ENCODE peak calls at places on chromosomes 6 and 20, in six cellular contexts. O is GM12892, C is HepG2, L is H1, U is K562, Z is GM12878. M is an unnamed sample.

GRCh38 chr6:118281291-118281690 is 266.8 kb upstream of the PLN start:
- DNase-seq in O (no peak), C (peak), L (no peak), U (no peak), Z (no peak), M (no peak)

GRCh38 chr20:396619-397431 is 11.3 kb upstream of the RBCK1 start:
- DNase-seq in O (no peak), C (peak), L (no peak), U (no peak), Z (no peak), M (no peak)

GRCh38 chr20:57804470-57805250 is 94.8 kb upstream of the PMEPA1 start:
- DNase-seq in O (no peak), C (no peak), L (no peak), U (no peak), Z (no peak), M (no peak)

GRCh38 chr6:90472716-90473115 is 114.2 kb downstream of the MAP3K7 start:
- DNase-seq in O (no peak), C (no peak), L (no peak), U (no peak), Z (no peak), M (no peak)

GRCh38 chr20:64176548-64177419 is 12.5 kb downstream of the MYT1 start:
- DNase-seq in O (no peak), C (no peak), L (no peak), U (no peak), Z (no peak), M (no peak)

GRCh38 chr6:144214622-144215401 is 64.5 kb downstream of the STX11 start:
- DNase-seq in O (no peak), C (no peak), L (no peak), U (no peak), Z (no peak), M (peak)

GRCh38 chr6:36829919-36830544 is 9.2 kb downstream of the CPNE5 start:
- DNase-seq in O (no peak), C (peak), L (no peak), U (no peak), Z (no peak), M (no peak)

GRCh38 chr6:28585335-28585734 is 59.7 kb downstream of the GPX5 start:
- DNase-seq in O (no peak), C (peak), L (no peak), U (peak), Z (no peak), M (no peak)

GRCh38 chr6:99334526-99335127 is 14.8 kb downstream of the FAXC start:
- DNase-seq in O (no peak), C (peak), L (no peak), U (peak), Z (peak), M (no peak)

GRCh38 chr6:105835373-105835772 is 250.8 kb upstream of the PRDM1 start:
- DNase-seq in O (no peak), C (peak), L (peak), U (peak), Z (no peak), M (no peak)

GRCh38 chr6:109242029-109242428 is 140.2 kb downstream of the CD164 start:
- DNase-seq in O (no peak), C (no peak), L (no peak), U (peak), Z (no peak), M (no peak)

GRCh38 chr6:128400875-128401274 is 119.5 kb downstream of the PTPRK start:
- DNase-seq in O (no peak), C (no peak), L (no peak), U (no peak), Z (no peak), M (no peak)

GRCh38 chr20:25984933-25985332 is 288.3 kb upstream of the ZNF337 start:
- DNase-seq in O (no peak), C (no peak), L (no peak), U (peak), Z (no peak), M (no peak)

GRCh38 chr6:13303668-13304017 is 24.7 kb downstream of the TBC1D7 start:
- DNase-seq in O (peak), C (no peak), L (no peak), U (no peak), Z (peak), M (peak)

GRCh38 chr20:15918631-15919030 is 654.6 kb downstream of the KIF16B start:
- DNase-seq in O (no peak), C (no peak), L (no peak), U (no peak), Z (no peak), M (no peak)

GRCh38 chr20:44750081-44750805 is 4.6 kb downstream of the KCNK15 start:
- DNase-seq in O (no peak), C (no peak), L (no peak), U (peak), Z (no peak), M (no peak)

GRCh38 chr6:44072959-44073611 is 54.2 kb downstream of the MRPL14 start:
- DNase-seq in O (peak), C (peak), L (no peak), U (peak), Z (no peak), M (peak)

GRCh38 chr20:24842591-24843442 is 106.3 kb upstream of the CST7 start:
- DNase-seq in O (no peak), C (no peak), L (no peak), U (no peak), Z (peak), M (peak)

GRCh38 chr6:125546827-125547226 is 202.6 kb upstream of the HEY2 start:
- DNase-seq in O (no peak), C (peak), L (no peak), U (no peak), Z (no peak), M (no peak)

GRCh38 chr6:129659590-129660345 is 50.2 kb downstream of the ARHGAP18 start:
- DNase-seq in O (no peak), C (no peak), L (no peak), U (peak), Z (no peak), M (no peak)

GRCh38 chr6:158662607-158663464 is 13.0 kb downstream of the SYTL3 start:
- DNase-seq in O (no peak), C (no peak), L (no peak), U (no peak), Z (no peak), M (no peak)

GRCh38 chr6:162200945-162201692 is 526.4 kb downstream of the PRKN start:
- DNase-seq in O (no peak), C (no peak), L (no peak), U (no peak), Z (no peak), M (no peak)

GRCh38 chr6:152240983-152241766 is 396.0 kb downstream of the SYNE1 start:
- DNase-seq in O (no peak), C (peak), L (no peak), U (no peak), Z (no peak), M (no peak)

GRCh38 chr20:19265646-19266374 is 53.4 kb downstream of the SLC24A3 start:
- DNase-seq in O (no peak), C (peak), L (peak), U (peak), Z (no peak), M (no peak)

GRCh38 chr20:20417891-20418676 is 50.2 kb downstream of the INSM1 start:
- DNase-seq in O (no peak), C (no peak), L (no peak), U (no peak), Z (no peak), M (no peak)

GRCh38 chr6:109686566-109686965 is 4.4 kb downstream of the AK9 start:
- DNase-seq in O (no peak), C (no peak), L (no peak), U (no peak), Z (no peak), M (no peak)

GRCh38 chr6:139483082-139483481 is 108.6 kb upstream of the CITED2 start:
- DNase-seq in O (no peak), C (no peak), L (peak), U (no peak), Z (no peak), M (no peak)

GRCh38 chr6:77217896-77218295 is 245.4 kb downstream of the HTR1B start:
- DNase-seq in O (no peak), C (no peak), L (no peak), U (no peak), Z (no peak), M (no peak)

GRCh38 chr6:42335896-42336295 is 115.8 kb downstream of the TRERF1 start:
- DNase-seq in O (no peak), C (no peak), L (no peak), U (no peak), Z (no peak), M (no peak)

GRCh38 chr6:54860739-54861138 is 14.2 kb downstream of the FAM83B start:
- DNase-seq in O (no peak), C (no peak), L (no peak), U (no peak), Z (no peak), M (no peak)

GRCh38 chr6:106300020-106300772 is 25.4 kb downstream of the ATG5 start:
- DNase-seq in O (no peak), C (peak), L (no peak), U (no peak), Z (no peak), M (no peak)

GRCh38 chr20:48630342-48631075 is 197.3 kb downstream of the PREX1 start:
- DNase-seq in O (no peak), C (no peak), L (no peak), U (peak), Z (no peak), M (no peak)

GRCh38 chr6:63805808-63806572 is 170.4 kb downstream of the PHF3 start:
- DNase-seq in O (no peak), C (peak), L (no peak), U (no peak), Z (no peak), M (no peak)

GRCh38 chr6:119881416-119881815 is 531.9 kb upstream of the MAN1A1 start:
- DNase-seq in O (no peak), C (no peak), L (no peak), U (no peak), Z (no peak), M (no peak)

GRCh38 chr20:23626040-23626620 is 11.6 kb downstream of the CST3 start:
- DNase-seq in O (no peak), C (no peak), L (no peak), U (peak), Z (no peak), M (no peak)

GRCh38 chr20:48689388-48689787 is 138.4 kb downstream of the PREX1 start:
- DNase-seq in O (no peak), C (no peak), L (no peak), U (no peak), Z (no peak), M (no peak)

GRCh38 chr6:169865346-169866139 is 114.1 kb downstream of the ERMARD start:
- DNase-seq in O (no peak), C (no peak), L (no peak), U (no peak), Z (no peak), M (no peak)

GRCh38 chr6:165117121-165117520 is 192.3 kb downstream of the C6orf118 start:
- DNase-seq in O (no peak), C (no peak), L (no peak), U (no peak), Z (no peak), M (no peak)

GRCh38 chr20:1946762-1947534 is 46.9 kb downstream of the PDYN start:
- DNase-seq in O (no peak), C (peak), L (peak), U (no peak), Z (no peak), M (no peak)
- TF ChIP-seq POLR2A in O (no peak), C (no peak), L (no peak), U (no peak), Z (no peak), M (no peak)

GRCh38 chr20:51876511-51876910 is 74.2 kb upstream of the SALL4 start:
- DNase-seq in O (no peak), C (no peak), L (no peak), U (no peak), Z (no peak), M (no peak)
- TF ChIP-seq POLR2AphosphoS5 in O (no peak), C (no peak), L (no peak), U (no peak), Z (no peak), M (no peak)

GRCh38 chr6:150813993-150814359 is 51.5 kb upstream of the MTHFD1L start:
- DNase-seq in O (no peak), C (peak), L (no peak), U (no peak), Z (peak), M (no peak)

GRCh38 chr6:150813319-150813992 is 52.0 kb upstream of the MTHFD1L start:
- DNase-seq in O (peak), C (no peak), L (no peak), U (no peak), Z (peak), M (no peak)
- TF ChIP-seq TAF1 in O (no peak), C (no peak), L (no peak), U (no peak), Z (no peak), M (no peak)

DNA sequence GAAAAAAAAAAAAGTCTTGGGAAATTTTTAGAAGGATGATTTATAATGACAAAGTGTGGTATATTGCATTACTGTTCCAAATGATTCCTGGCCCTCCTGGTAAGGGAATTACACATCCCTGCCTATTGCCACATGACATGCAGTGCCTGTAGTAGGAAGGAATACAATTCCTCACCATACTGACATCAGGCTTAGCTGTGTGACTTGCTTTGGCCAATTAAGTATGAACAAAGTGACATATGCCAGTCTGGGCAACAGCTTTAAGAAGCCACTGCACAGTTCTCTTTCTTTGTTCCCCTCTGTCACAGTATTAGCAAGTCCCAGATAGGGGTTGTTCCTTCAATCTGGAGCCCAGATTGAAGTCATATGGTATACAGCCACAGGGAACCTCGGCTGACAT is 100.5 kb downstream of the KIF13A start:
- DNase-seq in O (no peak), C (no peak), L (no peak), U (no peak), Z (no peak), M (no peak)
- TF ChIP-seq POLR2A in O (no peak), C (no peak), L (no peak), U (no peak), Z (no peak), M (no peak)

GRCh38 chr20:62285722-62286121 is 17.1 kb upstream of the ADRM1 start:
- DNase-seq in O (no peak), C (no peak), L (no peak), U (no peak), Z (no peak), M (no peak)
- TF ChIP-seq POLR2AphosphoS5 in O (no peak), C (no peak), L (no peak), U (no peak), Z (no peak), M (no peak)